ENCODE peak calls at places on chromosome 16, in four cellular contexts. U is GM23248, K is MM.1S, S is PC-3. J is an unnamed sample.
A peak's percentile ranks its signal among the peaks of the same experiment; 100 is the strongest.

GRCh38 chr16:73671102-73671501 is 623.2 kb upstream of the ZFHX3 start:
- DNase-seq in U (no peak), K (no peak), S (no peak), J (no peak)

GRCh38 chr16:66481081-66481942 is 54.2 kb downstream of the BEAN1 start:
- DNase-seq in U (no peak), K (no peak), S (no peak), J (no peak)

GRCh38 chr16:21023509-21024202 is 123.1 kb downstream of the LYRM1 start:
- DNase-seq in U (no peak), K (no peak), S (no peak), J (no peak)

GRCh38 chr16:27067138-27067537 is 411 bp downstream of the C16orf82 start:
- DNase-seq in U (peak; percentile 6), K (no peak), S (no peak), J (no peak)

GRCh38 chr16:47611848-47612493 is 150.8 kb downstream of the PHKB start:
- DNase-seq in U (no peak), K (no peak), S (no peak), J (no peak)

GRCh38 chr16:68985268-68985667 is 120.2 kb upstream of the HAS3 start:
- DNase-seq in U (no peak), K (no peak), S (peak; percentile 4), J (no peak)

GRCh38 chr16:75053791-75054555 is 55.1 kb downstream of the ZNRF1 start:
- DNase-seq in U (no peak), K (no peak), S (peak; percentile 71), J (peak; percentile 72)

GRCh38 chr16:76292218-76292617 is 15.0 kb downstream of the CNTNAP4 start:
- DNase-seq in U (no peak), K (no peak), S (no peak), J (no peak)

GRCh38 chr16:46757339-46758050 is 9.4 kb upstream of the MYLK3 start:
- DNase-seq in U (no peak), K (no peak), S (peak; percentile 4), J (peak; percentile 75)

GRCh38 chr16:3022208-3022696 is 1.5 kb downstream of the HCFC1R1 start:
- DNase-seq in U (peak; percentile 98), K (no peak), S (peak; percentile 89), J (peak; percentile 95)

DNA sequence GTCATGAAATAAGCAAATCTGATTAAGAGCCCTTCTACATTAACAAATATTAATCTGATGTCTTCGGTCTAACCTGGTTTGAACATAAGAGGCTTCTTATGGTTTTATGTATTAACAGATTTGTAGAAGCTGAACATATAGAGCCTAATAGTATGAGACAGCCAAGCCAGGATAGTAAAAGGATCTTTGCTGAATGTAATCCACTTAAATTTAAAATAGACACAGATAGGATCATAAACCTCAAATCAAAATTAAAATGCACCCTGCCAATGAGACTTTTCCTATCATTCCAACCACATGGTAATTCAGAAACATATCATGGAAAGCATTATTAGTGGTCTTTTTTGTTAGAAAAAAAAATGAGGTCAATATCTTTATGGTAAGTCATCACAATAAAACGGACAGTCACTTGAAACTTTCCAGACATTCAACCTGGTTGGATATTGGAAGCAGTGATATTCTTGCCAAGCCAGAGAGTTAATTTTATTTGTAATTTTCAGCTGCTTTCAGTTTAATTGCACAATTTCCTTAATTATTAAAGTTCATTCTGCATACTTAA is 606.9 kb upstream of the SALL1 start:
- DNase-seq in U (no peak), K (no peak), S (no peak), J (no peak)
- H3K9me2 ChIP-seq in U (no peaks in the 10 kb centered on the region), K (no peaks in the 10 kb centered on the region), S (no peaks in the 10 kb centered on the region), J (no peaks in the 10 kb centered on the region)

GRCh38 chr16:1245452-1246005 is 5.0 kb downstream of the TPSAB1 start:
- DNase-seq in U (no peak), K (no peak), S (no peak), J (no peak)
- H3K9me2 ChIP-seq in U (no peaks in the 10 kb centered on the region), K (no peaks in the 10 kb centered on the region), S (no peaks in the 10 kb centered on the region), J (no peaks in the 10 kb centered on the region)

DNA sequence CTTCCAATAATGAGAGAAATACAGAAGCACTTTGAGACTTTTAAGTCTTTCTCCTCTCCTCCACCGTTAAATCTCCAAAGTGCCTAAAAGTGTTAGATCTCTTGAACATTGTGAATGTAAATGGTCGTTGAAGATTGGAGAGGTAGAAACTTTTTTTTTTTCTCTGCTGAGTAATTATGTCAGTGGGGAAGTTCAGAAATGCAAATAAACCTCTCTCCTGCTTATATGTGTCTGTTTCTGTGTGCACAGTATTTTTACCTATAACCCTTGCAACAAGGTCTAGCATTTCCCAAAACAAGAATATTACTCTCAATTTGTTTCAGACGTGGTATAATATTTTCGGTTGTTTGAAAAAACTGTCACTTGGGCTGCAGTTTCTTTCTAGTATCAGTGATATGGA is 833.6 kb upstream of the CDH8 start:
- DNase-seq in U (no peak), K (no peak), S (no peak), J (no peak)
- H3K9me2 ChIP-seq in U (no peaks in the 10 kb centered on the region), K (no peaks in the 10 kb centered on the region), S (no peaks in the 10 kb centered on the region), J (no peaks in the 10 kb centered on the region)

DNA sequence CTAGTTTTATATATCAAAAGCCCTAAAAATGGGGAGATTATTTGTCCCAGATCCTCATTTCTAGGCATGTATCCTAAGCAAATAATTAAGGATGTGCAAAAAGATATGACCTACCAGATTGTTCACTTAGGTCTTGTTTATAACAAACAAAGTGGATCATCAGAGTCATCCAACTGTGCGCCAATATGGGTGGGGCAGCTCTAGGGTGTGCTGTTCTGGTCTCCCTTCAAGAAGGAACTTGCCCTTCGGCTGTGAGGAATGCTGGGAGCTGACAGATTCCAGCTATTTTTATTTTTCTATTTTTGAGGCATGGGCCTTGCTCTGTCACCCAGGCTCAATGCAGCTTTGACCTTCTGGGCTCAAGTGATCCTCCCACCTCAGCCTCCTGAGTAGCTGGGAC is 13.8 kb downstream of the CHP2 start:
- DNase-seq in U (no peak), K (no peak), S (no peak), J (no peak)
- H3K9me2 ChIP-seq in U (no peaks in the 10 kb centered on the region), K (no peaks in the 10 kb centered on the region), S (no peaks in the 10 kb centered on the region), J (no peaks in the 10 kb centered on the region)

DNA sequence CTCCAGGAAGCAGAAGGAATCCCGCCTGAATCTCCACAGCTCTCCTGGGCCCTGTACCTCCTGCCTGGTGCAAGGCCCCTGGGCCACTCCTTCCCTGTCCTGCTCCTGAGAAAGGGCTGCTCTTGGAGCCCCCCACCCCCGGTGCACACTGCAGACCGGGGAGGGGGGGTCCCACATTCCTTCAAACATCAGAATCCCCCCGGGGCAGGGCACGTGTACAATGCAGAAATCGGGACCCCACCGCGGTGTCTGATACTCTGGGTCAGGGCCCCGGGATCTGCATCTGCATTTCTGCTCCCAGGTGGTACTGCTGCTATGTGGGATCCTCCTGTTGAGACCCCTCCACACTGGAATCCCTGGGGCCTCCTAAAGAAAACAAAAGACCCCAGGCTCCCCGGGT is 99.5 kb upstream of the GSE1 start:
- DNase-seq in U (no peak), K (no peak), S (no peak), J (no peak)
- H3K9me2 ChIP-seq in U (no peaks in the 10 kb centered on the region), K (no peaks in the 10 kb centered on the region), S (no peaks in the 10 kb centered on the region), J (no peaks in the 10 kb centered on the region)

DNA sequence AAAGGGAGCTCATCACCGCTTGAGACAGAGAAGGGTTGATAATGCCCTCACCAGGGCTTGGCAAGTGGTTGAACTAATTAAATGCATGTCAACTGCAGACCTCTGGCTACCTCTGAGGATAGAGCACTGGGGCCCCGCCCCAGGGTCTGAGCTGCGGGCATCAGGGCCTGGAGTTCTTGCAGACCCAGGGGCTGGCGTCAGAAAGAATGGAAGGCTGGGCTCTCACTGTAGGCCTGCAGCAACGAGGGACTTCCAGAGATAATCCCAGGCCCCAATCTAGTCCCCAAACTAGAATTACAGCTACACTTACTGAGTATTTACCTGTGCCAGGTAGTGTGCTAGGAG is 122.4 kb downstream of the IRX5 start:
- DNase-seq in U (no peak), K (no peak), S (no peak), J (no peak)
- H3K9me2 ChIP-seq in U (no peaks in the 10 kb centered on the region), K (no peaks in the 10 kb centered on the region), S (no peaks in the 10 kb centered on the region), J (no peaks in the 10 kb centered on the region)

GRCh38 chr16:81040837-81041236 is 5.2 kb downstream of the ATMIN start:
- DNase-seq in U (no peak), K (no peak), S (no peak), J (no peak)
- H3K9me2 ChIP-seq in U (no peaks in the 10 kb centered on the region), K (no peaks in the 10 kb centered on the region), S (no peaks in the 10 kb centered on the region), J (no peaks in the 10 kb centered on the region)

GRCh38 chr16:11240636-11241473 is 15.1 kb downstream of the SOCS1 start:
- DNase-seq in U (no peak), K (peak; percentile 31), S (no peak), J (no peak)

GRCh38 chr16:11236855-11237254 is 19.1 kb downstream of the SOCS1 start:
- DNase-seq in U (no peak), K (no peak), S (no peak), J (no peak)

GRCh38 chr16:11236441-11236840 is 19.6 kb downstream of the SOCS1 start:
- DNase-seq in U (no peak), K (no peak), S (no peak), J (no peak)

GRCh38 chr16:11239644-11240632 is 16.1 kb downstream of the SOCS1 start:
- DNase-seq in U (no peak), K (no peak), S (no peak), J (no peak)

DNA sequence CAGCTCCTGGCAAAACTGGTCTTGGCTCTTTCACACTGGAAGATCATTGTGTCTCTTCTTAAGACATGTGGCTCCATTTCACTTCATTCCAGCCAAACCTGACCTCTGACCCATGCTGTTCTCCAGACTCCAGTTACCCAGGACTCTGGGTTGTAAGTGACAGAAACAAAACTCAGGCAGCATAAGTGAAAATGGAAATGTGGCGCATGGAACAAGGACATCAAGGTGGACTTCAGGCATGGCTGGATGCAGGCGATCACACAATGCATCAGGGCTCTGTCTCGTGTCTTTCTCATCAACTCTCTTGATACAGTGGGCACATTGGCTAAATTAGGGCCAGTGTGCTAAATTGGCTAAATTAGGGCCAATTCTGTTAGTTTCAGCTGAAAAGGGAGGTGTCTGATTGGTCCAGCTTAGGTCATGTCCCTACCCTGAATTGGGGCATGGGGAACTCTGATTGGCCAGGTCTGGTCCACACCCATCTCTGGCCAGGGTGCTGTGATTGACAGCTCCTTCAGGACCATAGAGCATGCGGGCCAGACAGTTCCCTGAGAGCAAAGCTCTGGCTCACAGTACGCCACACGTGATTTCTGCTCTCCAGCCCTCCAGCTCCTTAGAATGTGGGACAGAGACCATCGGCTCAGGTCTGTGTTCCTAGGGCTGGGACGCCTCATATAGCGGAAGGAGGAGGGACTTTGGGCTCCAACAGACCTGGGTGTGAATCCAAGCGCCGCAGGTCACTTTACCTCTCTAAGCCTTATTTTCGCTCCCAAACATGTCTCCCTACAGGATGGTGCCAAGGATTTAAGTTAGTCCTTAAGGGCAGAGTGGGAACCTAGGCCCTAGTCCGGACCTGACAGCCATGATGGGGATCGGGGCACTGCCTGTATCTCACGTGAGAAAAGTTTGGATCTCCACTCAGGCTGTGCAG is 17.5 kb downstream of the SOCS1 start:
- DNase-seq in U (no peak), K (no peak), S (no peak), J (no peak)
- H3K9me2 ChIP-seq in U (no peaks in the 10 kb centered on the region), K (no peaks in the 10 kb centered on the region), S (no peaks in the 10 kb centered on the region), J (no peaks in the 10 kb centered on the region)

J was measured in PC-9.